ENCODE peak calls at places on chromosomes 11 and 22, in four cellular contexts. One of them, this sample, is unnamed.
A peak's percentile ranks its signal among the peaks of the same experiment; 100 is the strongest.

GRCh38 chr11:95653099-95653498 is 136.5 kb downstream of the FAM76B start:
- DNase-seq in K562: no peak
- DNase-seq in GM12878: no peak
- DNase-seq in WTC11: no peak
- DNase-seq in this sample: no peak

GRCh38 chr22:40385041-40385782 is 14.8 kb downstream of the SGSM3 start:
- DNase-seq in GM12878: no peak
- DNase-seq in K562: no peak
- DNase-seq in WTC11: no peak
- DNase-seq in this sample: no peak

GRCh38 chr22:34866501-34867171 is 199.3 kb upstream of the ISX start:
- DNase-seq in WTC11: no peak
- DNase-seq in K562: no peak
- DNase-seq in GM12878: no peak
- DNase-seq in this sample: no peak

GRCh38 chr22:19889951-19890350 is 35.3 kb upstream of the GNB1L start:
- DNase-seq in GM12878: no peak
- DNase-seq in K562: no peak
- DNase-seq in WTC11: no peak
- DNase-seq in this sample: no peak

GRCh38 chr22:37222440-37222971 is 10.2 kb upstream of the SSTR3 start:
- DNase-seq in K562: no peak
- DNase-seq in WTC11: no peak
- DNase-seq in GM12878: no peak
- DNase-seq in this sample: no peak

GRCh38 chr11:5596611-5597201 is at the start of gene TRIM6:
- DNase-seq in GM12878: no peak
- DNase-seq in WTC11: peak; percentile 66
- DNase-seq in K562: peak; percentile 65
- DNase-seq in this sample: no peak

GRCh38 chr11:7617032-7617431 is 56.3 kb downstream of the CYB5R2 start:
- DNase-seq in WTC11: no peak
- DNase-seq in K562: no peak
- DNase-seq in GM12878: no peak
- DNase-seq in this sample: no peak

GRCh38 chr22:37212174-37212906 is at the start of gene SSTR3:
- DNase-seq in GM12878: no peak
- DNase-seq in WTC11: peak; percentile 34
- DNase-seq in K562: peak; percentile 41
- DNase-seq in this sample: peak; percentile 84

GRCh38 chr11:18617688-18618340 is 16.3 kb downstream of the SPTY2D1 start:
- DNase-seq in GM12878: peak; percentile 15
- DNase-seq in WTC11: no peak
- DNase-seq in K562: no peak
- DNase-seq in this sample: no peak

GRCh38 chr11:2923446-2924375 is 5.5 kb downstream of the PHLDA2 start:
- DNase-seq in WTC11: no peak
- DNase-seq in GM12878: no peak
- DNase-seq in K562: no peak
- DNase-seq in this sample: peak; percentile 72

GRCh38 chr11:39724404-39724803 is 1735.0 kb downstream of the LRRC4C start:
- DNase-seq in WTC11: no peak
- DNase-seq in GM12878: no peak
- DNase-seq in K562: no peak
- DNase-seq in this sample: peak; percentile 3

GRCh38 chr11:75350122-75350742 is 1.2 kb downstream of the ARRB1 start:
- DNase-seq in GM12878: no peak
- DNase-seq in WTC11: no peak
- DNase-seq in K562: no peak
- DNase-seq in this sample: no peak

GRCh38 chr11:75352417-75353206 is 1.2 kb upstream of the ARRB1 start:
- DNase-seq in GM12878: no peak
- DNase-seq in K562: no peak
- DNase-seq in WTC11: no peak
- DNase-seq in this sample: no peak

GRCh38 chr11:75349540-75350116 is 1.8 kb downstream of the ARRB1 start:
- DNase-seq in WTC11: no peak
- DNase-seq in GM12878: no peak
- DNase-seq in K562: peak; percentile 20
- DNase-seq in this sample: no peak

GRCh38 chr11:75350743-75351540 is 519 bp downstream of the ARRB1 start:
- DNase-seq in GM12878: no peak
- DNase-seq in K562: peak; percentile 61
- DNase-seq in WTC11: peak; percentile 56
- DNase-seq in this sample: peak; percentile 67

DNA sequence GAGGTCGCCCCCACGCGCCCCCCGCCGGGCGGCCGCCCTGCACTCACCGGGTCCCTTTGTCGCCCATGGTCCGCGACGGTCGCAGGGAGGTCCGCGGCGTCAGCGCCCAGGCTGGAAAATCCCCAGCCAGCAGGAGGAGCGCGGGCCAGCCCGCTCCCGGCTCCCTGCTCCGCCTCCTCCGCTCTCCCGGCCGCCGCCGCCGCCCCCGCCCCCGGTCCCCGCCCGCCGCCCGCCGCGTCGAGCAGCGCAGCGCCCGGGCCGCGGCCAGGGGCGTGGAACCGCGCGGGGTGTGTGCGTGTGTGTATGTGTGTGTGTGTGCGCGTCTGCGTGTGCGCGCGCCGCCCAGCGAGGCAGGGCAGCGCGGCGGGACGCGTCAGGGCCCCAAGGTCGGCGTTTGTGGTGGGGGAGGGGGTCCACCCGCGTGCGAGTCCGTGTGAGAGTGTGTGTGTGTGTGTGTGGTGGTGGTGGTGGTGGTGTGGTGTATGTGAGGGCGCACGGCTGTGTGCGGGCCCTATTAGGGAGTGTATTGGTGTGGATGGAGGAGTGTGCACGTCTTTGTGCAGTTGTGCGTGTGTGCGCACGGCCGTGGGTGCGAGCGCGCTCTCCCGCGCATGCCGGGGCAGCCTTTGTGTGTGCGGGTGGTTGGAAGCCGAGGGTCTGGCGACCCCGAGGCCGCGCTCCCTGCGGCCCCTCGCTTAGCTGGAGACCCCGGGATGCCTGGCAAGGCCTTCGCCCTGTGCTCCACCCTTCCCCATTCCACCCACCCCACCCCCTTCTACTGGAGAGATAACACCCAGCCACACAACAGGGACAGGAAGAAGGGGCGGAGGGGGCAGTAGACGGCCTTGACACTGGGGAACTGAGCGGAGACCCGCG is at the start of gene ARRB1:
- DNase-seq in K562: peak; percentile 91
- DNase-seq in WTC11: peak; percentile 66
- DNase-seq in GM12878: no peak
- DNase-seq in this sample: peak; percentile 92
- TF ChIP-seq USF1 in K562: no peak
- TF ChIP-seq USF1 in WTC11: no peak
- TF ChIP-seq USF1 in GM12878: no peak
- TF ChIP-seq USF1 in this sample: no peak

GRCh38 chr11:109033627-109034340 is 368.9 kb downstream of the DDX10 start:
- DNase-seq in GM12878: no peak
- DNase-seq in WTC11: no peak
- DNase-seq in K562: no peak
- DNase-seq in this sample: no peak

GRCh38 chr11:109037856-109038780 is 373.2 kb downstream of the DDX10 start:
- DNase-seq in K562: no peak
- DNase-seq in GM12878: no peak
- DNase-seq in WTC11: no peak
- DNase-seq in this sample: no peak

GRCh38 chr11:109036011-109036410 is 371.1 kb downstream of the DDX10 start:
- DNase-seq in GM12878: no peak
- DNase-seq in K562: no peak
- DNase-seq in WTC11: no peak
- DNase-seq in this sample: no peak

GRCh38 chr11:109035261-109035660 is 370.4 kb downstream of the DDX10 start:
- DNase-seq in WTC11: no peak
- DNase-seq in GM12878: no peak
- DNase-seq in K562: no peak
- DNase-seq in this sample: no peak

GRCh38 chr11:109034341-109034696 is 369.4 kb downstream of the DDX10 start:
- DNase-seq in GM12878: no peak
- DNase-seq in K562: no peak
- DNase-seq in WTC11: no peak
- DNase-seq in this sample: no peak
- TF ChIP-seq USF1 in GM12878: no peak
- TF ChIP-seq USF1 in K562: no peak
- TF ChIP-seq USF1 in WTC11: no peak
- TF ChIP-seq USF1 in this sample: no peak

GRCh38 chr11:10351768-10352641 is 47.1 kb downstream of the ADM start:
- DNase-seq in WTC11: peak; percentile 84
- DNase-seq in K562: no peak
- DNase-seq in GM12878: no peak
- DNase-seq in this sample: peak; percentile 38
- TF ChIP-seq USF1 in WTC11: peak; percentile 64
- TF ChIP-seq USF1 in K562: no peak
- TF ChIP-seq USF1 in GM12878: no peak
- TF ChIP-seq USF1 in this sample: no peak

DNA sequence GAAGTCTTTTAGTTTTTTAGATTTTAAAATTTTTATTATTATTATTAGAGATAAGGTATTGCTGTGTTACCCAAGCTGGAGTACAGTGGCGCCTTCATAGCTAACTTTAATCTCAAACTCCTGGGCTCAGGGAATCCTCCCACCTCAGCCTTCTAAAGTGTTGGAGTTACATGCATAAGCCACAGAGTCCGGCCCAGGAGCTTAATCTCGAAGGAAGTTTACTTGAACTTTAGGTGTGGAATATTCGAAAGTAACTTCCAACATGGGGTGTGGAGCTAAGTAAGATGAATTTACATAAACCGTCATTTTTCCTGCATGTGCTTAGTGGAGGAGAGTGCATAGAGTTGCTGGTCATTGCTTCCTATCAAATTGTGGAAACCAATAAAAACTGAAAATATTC is 1.4 kb downstream of the ATG13 start:
- DNase-seq in K562: no peak
- DNase-seq in WTC11: no peak
- DNase-seq in GM12878: no peak
- DNase-seq in this sample: no peak
- TF ChIP-seq USF1 in K562: no peak
- TF ChIP-seq USF1 in WTC11: no peak
- TF ChIP-seq USF1 in GM12878: no peak
- TF ChIP-seq USF1 in this sample: no peak

GRCh38 chr11:81913793-81914192 is 819.9 kb downstream of the FAM181B start:
- DNase-seq in WTC11: no peak
- DNase-seq in GM12878: no peak
- DNase-seq in K562: no peak
- DNase-seq in this sample: no peak

GRCh38 chr11:81916459-81916858 is 817.2 kb downstream of the FAM181B start:
- DNase-seq in GM12878: no peak
- DNase-seq in WTC11: no peak
- DNase-seq in K562: no peak
- DNase-seq in this sample: no peak

GRCh38 chr11:81915045-81915444 is 818.6 kb downstream of the FAM181B start:
- DNase-seq in WTC11: no peak
- DNase-seq in GM12878: no peak
- DNase-seq in K562: no peak
- DNase-seq in this sample: no peak
- TF ChIP-seq USF1 in WTC11: no peak
- TF ChIP-seq USF1 in GM12878: no peak
- TF ChIP-seq USF1 in K562: no peak
- TF ChIP-seq USF1 in this sample: no peak

DNA sequence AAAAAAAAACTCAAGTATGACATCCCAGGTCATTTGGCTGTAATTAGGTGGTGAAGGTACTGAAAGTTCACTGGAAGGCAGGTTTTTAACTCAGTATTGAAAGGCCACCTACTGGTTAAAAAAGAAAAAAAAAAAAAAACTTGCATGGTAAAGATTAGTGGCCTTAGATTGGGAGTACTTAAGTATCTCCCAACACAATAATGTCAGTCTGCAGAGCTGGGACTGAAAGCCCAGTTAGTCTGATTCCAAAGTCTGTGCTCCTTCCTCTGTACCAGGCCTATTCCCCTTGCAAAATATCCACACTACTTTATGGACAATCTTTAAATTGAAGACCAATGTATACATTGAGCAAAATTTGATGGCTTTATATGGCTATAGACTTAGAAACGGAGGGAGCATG is 85.5 kb downstream of the NOX4 start:
- DNase-seq in GM12878: no peak
- DNase-seq in K562: no peak
- DNase-seq in WTC11: no peak
- DNase-seq in this sample: no peak
- TF ChIP-seq USF1 in GM12878: no peak
- TF ChIP-seq USF1 in K562: no peak
- TF ChIP-seq USF1 in WTC11: no peak
- TF ChIP-seq USF1 in this sample: no peak

DNA sequence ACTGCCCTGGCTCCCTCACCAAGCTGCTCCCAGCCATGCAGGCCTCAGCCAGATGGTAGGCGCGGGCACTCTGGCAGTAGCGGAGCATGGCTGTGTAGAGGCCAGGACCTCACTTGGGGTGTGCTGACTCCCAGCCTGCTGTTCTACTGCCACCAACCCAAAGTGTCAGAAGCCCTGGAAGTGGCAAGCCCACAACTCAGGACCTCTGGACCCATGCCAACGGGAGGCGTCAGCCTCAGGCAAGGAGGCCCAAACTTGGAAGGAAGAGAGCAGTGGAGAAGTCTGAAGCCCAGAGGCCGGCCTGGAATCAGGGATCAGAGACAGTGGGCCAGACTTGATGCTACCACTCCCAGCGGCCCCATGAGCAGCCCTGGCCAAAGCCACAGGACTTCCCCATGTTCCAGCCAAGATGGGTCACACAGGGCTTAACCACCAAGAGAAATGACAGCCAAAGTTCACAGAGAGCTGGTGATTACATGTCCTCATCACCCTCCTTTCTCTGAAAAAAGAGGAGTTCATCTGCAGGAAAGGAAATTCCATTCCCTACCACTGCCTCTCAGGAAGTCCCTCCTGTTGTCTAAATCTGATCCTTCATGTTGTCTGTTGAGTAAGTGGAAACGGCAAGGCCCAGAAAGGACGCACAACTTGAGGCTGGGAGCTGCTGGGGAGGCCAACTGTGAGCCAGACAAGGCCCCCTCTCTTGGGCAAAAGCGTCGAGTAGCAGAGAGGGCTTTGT is 4.4 kb downstream of the ARRB1 start:
- DNase-seq in K562: no peak
- DNase-seq in GM12878: no peak
- DNase-seq in WTC11: no peak
- DNase-seq in this sample: no peak
- TF ChIP-seq USF1 in K562: no peak
- TF ChIP-seq USF1 in GM12878: no peak
- TF ChIP-seq USF1 in WTC11: no peak
- TF ChIP-seq USF1 in this sample: no peak

DNA sequence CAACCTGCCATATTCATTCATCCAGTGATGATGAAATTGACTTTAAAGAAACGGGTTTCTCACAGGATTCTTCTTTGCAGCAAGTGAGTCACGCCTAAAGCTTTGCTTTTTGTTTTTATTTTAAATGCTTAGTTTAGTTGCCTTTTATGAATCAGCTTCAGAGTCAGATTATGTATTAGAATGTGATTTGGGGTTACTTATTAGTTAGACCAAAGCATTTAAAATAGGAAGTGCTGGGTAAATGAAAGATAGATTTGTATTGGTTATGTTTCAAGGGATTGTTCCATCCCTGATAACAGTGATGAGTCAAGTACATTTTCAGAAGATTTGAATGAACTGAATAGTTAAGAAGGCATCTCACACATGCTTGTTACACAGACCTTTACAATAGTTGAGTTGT is 101.3 kb upstream of the GAL start:
- DNase-seq in WTC11: no peak
- DNase-seq in GM12878: no peak
- DNase-seq in K562: no peak
- DNase-seq in this sample: no peak
- TF ChIP-seq USF1 in WTC11: no peak
- TF ChIP-seq USF1 in GM12878: no peak
- TF ChIP-seq USF1 in K562: no peak
- TF ChIP-seq USF1 in this sample: no peak

This sample was measured in SK-N-SH.